ENCODE peak calls at places on chromosomes 3 and 15, in four cellular contexts. G, X, U and C are unnamed samples.

GRCh38 chr3:149547413-149547812 is 72.9 kb downstream of the TM4SF4 start:
- DNase-seq in U (no peak), G (no peak), X (no peak), C (no peak)

GRCh38 chr3:165800970-165801369 is 36.3 kb downstream of the BCHE start:
- DNase-seq in U (no peak), X (no peak), G (no peak), C (no peak)

GRCh38 chr3:76702676-76703075 is 337.2 kb upstream of the ROBO2 start:
- DNase-seq in X (no peak), U (no peak), G (no peak), C (no peak)

GRCh38 chr3:129530331-129530761 is 1.9 kb downstream of the RHO start:
- DNase-seq in U (no peak), X (no peak), G (no peak), C (peak)

GRCh38 chr3:74491874-74492273 is 122.6 kb downstream of the CNTN3 start:
- DNase-seq in G (no peak), X (no peak), U (no peak), C (no peak)

GRCh38 chr3:165133188-165133899 is 55.0 kb upstream of the SI start:
- DNase-seq in G (no peak), U (no peak), X (peak), C (no peak)

GRCh38 chr3:186090884-186091283 is 18.0 kb downstream of the ETV5 start:
- DNase-seq in G (no peak), X (no peak), U (no peak), C (no peak)

GRCh38 chr3:10283638-10284037 is 9.1 kb downstream of the GHRL start:
- DNase-seq in X (no peak), U (no peak), G (no peak), C (no peak)

GRCh38 chr3:171286580-171287249 is 173.5 kb downstream of the TNIK start:
- DNase-seq in X (peak), U (no peak), G (no peak), C (no peak)

GRCh38 chr3:12471228-12471627 is 13.1 kb upstream of the TSEN2 start:
- DNase-seq in X (peak), G (no peak), U (no peak), C (no peak)

GRCh38 chr3:171561601-171562323 is 101.6 kb upstream of the TNIK start:
- DNase-seq in G (no peak), U (no peak), X (no peak), C (no peak)

GRCh38 chr15:51760805-51761204 is 9.4 kb downstream of the TMOD2 start:
- DNase-seq in G (no peak), X (no peak), U (no peak), C (no peak)

GRCh38 chr15:60399246-60399915 is 1.6 kb upstream of the ANXA2 start:
- DNase-seq in U (no peak), X (no peak), G (no peak), C (no peak)

GRCh38 chr15:63998489-63998888 is 47.8 kb downstream of the DAPK2 start:
- DNase-seq in U (no peak), X (no peak), G (no peak), C (no peak)

GRCh38 chr3:42653560-42654330 is at the start of gene ZBTB47:
- DNase-seq in G (peak), U (peak), X (no peak), C (no peak)

GRCh38 chr15:52730163-52730562 is 51.0 kb upstream of the ATOSA start:
- DNase-seq in U (no peak), X (no peak), G (no peak), C (no peak)

GRCh38 chr3:7328339-7328738 is 467.4 kb downstream of the GRM7 start:
- DNase-seq in G (no peak), X (no peak), U (no peak), C (no peak)

GRCh38 chr3:118593277-118593670 is 441.4 kb downstream of the IGSF11 start:
- DNase-seq in G (no peak), U (no peak), X (no peak), C (no peak)

GRCh38 chr3:47661121-47661752 is 82.6 kb upstream of the CSPG5 start:
- DNase-seq in G (no peak), X (no peak), U (peak), C (no peak)

GRCh38 chr3:149559525-149559924 is 85.0 kb downstream of the TM4SF4 start:
- DNase-seq in U (no peak), G (no peak), X (no peak), C (no peak)

GRCh38 chr15:100703032-100703578 is 100.7 kb downstream of the ASB7 start:
- DNase-seq in X (no peak), G (no peak), U (peak), C (no peak)

GRCh38 chr3:72161870-72162617 is 377.1 kb upstream of the PROK2 start:
- DNase-seq in X (no peak), U (no peak), G (no peak), C (no peak)

GRCh38 chr15:50996641-50997040 is 88.2 kb downstream of the AP4E1 start:
- DNase-seq in G (no peak), U (no peak), X (no peak), C (no peak)

GRCh38 chr3:31502803-31503221 is 29.9 kb upstream of the STT3B start:
- DNase-seq in G (no peak), X (no peak), U (no peak), C (no peak)

GRCh38 chr3:161851941-161852566 is 355.4 kb downstream of the OTOL1 start:
- DNase-seq in G (peak), X (peak), U (peak), C (peak)
- TF ChIP-seq ELF4 in G (no peak), X (no peak), U (no peak), C (no peak)

GRCh38 chr3:57065588-57065987 is 5.1 kb downstream of the SPATA12 start:
- DNase-seq in U (no peak), G (peak), X (no peak), C (no peak)

GRCh38 chr3:57069471-57070010 is 9.1 kb downstream of the SPATA12 start:
- DNase-seq in X (no peak), U (no peak), G (no peak), C (no peak)

GRCh38 chr3:57066471-57066870 is 6.0 kb downstream of the SPATA12 start:
- DNase-seq in U (no peak), X (no peak), G (no peak), C (no peak)

GRCh38 chr3:57064615-57065014 is 4.2 kb downstream of the SPATA12 start:
- DNase-seq in X (no peak), G (no peak), U (no peak), C (no peak)

GRCh38 chr3:57068437-57069089 is 8.1 kb downstream of the SPATA12 start:
- DNase-seq in U (peak), X (no peak), G (no peak), C (no peak)
- TF ChIP-seq ELF4 in U (no peak), X (no peak), G (no peak), C (no peak)

GRCh38 chr15:91975241-91975978 is 121.9 kb downstream of the SLCO3A1 start:
- DNase-seq in X (no peak), U (no peak), G (no peak), C (no peak)
- TF ChIP-seq ELF4 in X (no peak), U (no peak), G (no peak), C (no peak)

GRCh38 chr15:41985236-41986160 is 13.1 kb upstream of the EHD4 start:
- DNase-seq in U (no peak), G (no peak), X (no peak), C (no peak)
- TF ChIP-seq ELF4 in U (no peak), G (no peak), X (no peak), C (no peak)

GRCh38 chr15:33934896-33935295 is 33.4 kb upstream of the CHRM5 start:
- DNase-seq in X (no peak), G (no peak), U (no peak), C (no peak)
- TF ChIP-seq ELF4 in X (no peak), G (no peak), U (no peak), C (no peak)

DNA sequence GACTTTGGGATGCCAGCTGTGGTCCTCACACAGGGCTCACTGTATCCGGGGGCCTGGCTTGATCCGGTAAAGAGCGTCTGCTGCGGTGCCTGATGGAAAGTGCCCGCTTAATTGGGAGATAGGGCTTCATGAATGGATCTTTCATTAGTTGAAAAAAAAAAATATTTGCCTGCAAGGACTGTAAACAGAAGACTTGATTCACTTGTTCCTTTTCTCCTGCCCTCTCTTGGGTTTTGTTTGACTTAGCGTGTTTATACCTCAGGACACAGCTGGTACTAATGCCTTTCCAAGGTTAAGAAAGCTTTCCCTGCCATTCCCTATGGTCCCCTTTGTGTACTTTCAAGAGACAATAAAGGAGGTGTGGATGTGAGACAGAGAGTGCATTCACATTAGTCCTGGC is 493.3 kb downstream of the LPP start:
- DNase-seq in G (no peak), X (peak), U (no peak), C (no peak)
- TF ChIP-seq ELF4 in G (no peak), X (no peak), U (no peak), C (no peak)

DNA sequence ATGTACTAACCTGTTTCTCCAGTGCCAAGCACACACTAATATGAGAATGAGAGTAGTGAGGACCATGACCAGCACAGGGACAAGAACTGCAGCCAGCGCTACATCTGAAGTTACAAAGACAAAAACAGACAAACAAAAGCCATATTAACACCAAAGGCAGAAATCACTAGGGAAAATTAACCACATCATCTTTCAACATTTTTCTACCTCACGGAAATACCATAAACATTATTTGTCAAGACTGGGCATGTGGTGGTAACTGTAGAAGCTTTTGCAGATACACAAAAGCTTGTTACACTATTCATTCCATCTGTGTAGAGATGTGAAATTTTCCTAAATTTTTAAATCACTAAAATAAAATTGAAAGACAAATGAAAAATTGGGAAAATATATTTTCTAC is 44.9 kb downstream of the ST3GAL6 start:
- DNase-seq in G (no peak), U (no peak), X (no peak), C (no peak)
- TF ChIP-seq ELF4 in G (no peak), U (no peak), X (no peak), C (no peak)

GRCh38 chr3:15646924-15647511 is 45.5 kb downstream of the BTD start:
- DNase-seq in U (no peak), X (no peak), G (no peak), C (no peak)
- TF ChIP-seq ELF4 in U (no peak), X (no peak), G (no peak), C (no peak)

GRCh38 chr15:41494190-41494921 is 682 bp downstream of the ITPKA start:
- DNase-seq in U (peak), G (peak), X (peak), C (peak)
- TF ChIP-seq ELF4 in U (no peak), G (no peak), X (no peak), C (peak)

DNA sequence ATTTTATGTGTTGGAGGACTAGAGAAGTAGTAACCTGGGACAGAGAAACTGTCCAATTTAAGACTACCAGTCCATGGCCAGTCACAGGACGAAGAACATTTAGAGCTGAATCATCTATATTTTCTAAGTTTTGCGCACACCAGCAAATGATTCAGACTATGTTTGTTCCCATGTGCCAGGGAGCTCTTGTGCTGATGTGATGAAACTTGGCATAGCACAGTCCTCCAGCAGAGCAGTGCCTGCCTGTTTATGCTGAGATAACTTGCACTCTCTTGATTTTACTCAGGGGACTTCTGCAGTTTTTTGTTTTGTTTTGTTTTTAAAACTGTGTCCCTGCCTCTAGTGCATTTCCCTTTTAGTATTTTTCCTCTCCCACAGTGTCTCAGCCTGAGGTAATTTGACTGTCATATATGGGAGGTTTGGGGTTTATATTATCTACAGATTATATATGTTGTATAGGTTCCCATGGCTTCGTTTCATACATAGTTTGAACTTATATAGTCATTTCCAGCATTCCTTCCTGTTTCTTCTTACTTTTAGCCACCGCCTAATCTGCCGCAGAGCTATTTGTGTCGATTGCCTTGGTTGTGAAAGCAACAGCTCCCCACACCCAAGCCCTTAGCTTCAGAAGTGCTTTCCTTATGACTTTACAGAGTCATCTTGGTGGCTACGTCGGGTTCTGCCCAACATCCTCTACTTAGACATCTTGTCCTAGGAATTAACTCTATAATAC is 45.5 kb downstream of the PPM1L start:
- DNase-seq in U (no peak), G (no peak), X (no peak), C (no peak)
- TF ChIP-seq ELF4 in U (no peak), G (no peak), X (no peak), C (no peak)